ENCODE peak calls at places on chromosomes 11 and 22, in ten cellular contexts. Q, Y, V, E, A, I, T, D, B and O are unnamed samples. For H3K36me3, the result is how much of the 10 kb centered on the place peaks cover.

GRCh38 chr11:96760815-96761214 is 371.0 kb downstream of the JRKL start:
- DNase-seq in B (no peak), E (no peak), I (no peak), Q (no peak), D (no peak), T (no peak), Y (no peak), V (no peak), A (no peak), O (no peak)

GRCh38 chr22:46827781-46828180 is 65.3 kb downstream of the TBC1D22A start:
- DNase-seq in T (no peak), V (no peak), Q (no peak), A (no peak), B (no peak), I (no peak), Y (no peak), D (no peak), E (no peak), O (no peak)

GRCh38 chr11:121534131-121535093 is 81.6 kb upstream of the SORL1-AS1 start:
- DNase-seq in Y (no peak), Q (no peak), D (no peak), V (no peak), B (no peak), E (peak), T (no peak), I (peak), A (peak), O (no peak)

GRCh38 chr11:123725995-123726655 is 15.3 kb downstream of the ZNF202 start:
- DNase-seq in B (no peak), T (no peak), E (no peak), Y (no peak), D (no peak), I (no peak), V (no peak), Q (no peak), A (no peak), O (no peak)

GRCh38 chr22:49312601-49313000 is 515.1 kb downstream of the BRD1 start:
- DNase-seq in Y (no peak), A (no peak), B (no peak), D (no peak), Q (no peak), T (no peak), I (no peak), E (no peak), V (no peak), O (no peak)

GRCh38 chr22:36136475-36136874 is 24.1 kb downstream of the APOL3 start:
- DNase-seq in Q (no peak), E (no peak), T (no peak), B (peak), Y (peak), I (peak), V (no peak), D (no peak), A (no peak), O (no peak)

GRCh38 chr22:45757068-45757467 is 85.4 kb downstream of the ATXN10 start:
- DNase-seq in A (peak), Q (no peak), T (peak), I (peak), D (no peak), B (no peak), Y (no peak), E (peak), V (no peak), O (peak)

GRCh38 chr22:44357962-44358553 is 45.3 kb upstream of the SHISAL1 start:
- DNase-seq in E (no peak), V (no peak), T (no peak), A (peak), I (no peak), Y (no peak), D (no peak), Q (peak), B (no peak), O (no peak)

GRCh38 chr11:67630230-67630942 is 649 bp upstream of the NUDT8 start:
- DNase-seq in V (peak), Q (peak), D (peak), I (peak), B (peak), A (peak), T (peak), Y (peak), E (peak), O (peak)

GRCh38 chr11:119320593-119321524 is 3.9 kb upstream of the MCAM start:
- DNase-seq in V (no peak), Y (peak), B (no peak), Q (peak), E (peak), I (peak), T (peak), D (peak), A (peak), O (peak)

GRCh38 chr11:65384301-65384889 is 1.9 kb upstream of the SLC25A45 start:
- DNase-seq in T (no peak), Y (peak), E (peak), B (no peak), Q (no peak), A (no peak), D (no peak), V (no peak), I (peak), O (no peak)

GRCh38 chr11:64989416-64989815 is 7.4 kb downstream of the BATF2 start:
- DNase-seq in Q (no peak), T (no peak), V (no peak), I (no peak), Y (no peak), A (no peak), E (no peak), D (no peak), B (no peak), O (no peak)

GRCh38 chr11:19597876-19598275 is 114.8 kb upstream of the NAV2 start:
- DNase-seq in Y (peak), V (no peak), A (no peak), E (no peak), B (no peak), Q (no peak), D (no peak), T (no peak), I (no peak), O (no peak)

GRCh38 chr22:25492950-25493790 is 71.3 kb upstream of the GRK3 start:
- DNase-seq in T (no peak), Q (no peak), Y (no peak), V (no peak), B (no peak), E (peak), A (no peak), D (no peak), I (no peak), O (no peak)

GRCh38 chr22:50326225-50326958 is 420 bp downstream of the DENND6B start:
- DNase-seq in B (no peak), V (no peak), D (no peak), Q (peak), Y (no peak), T (no peak), I (no peak), E (no peak), A (no peak), O (no peak)

GRCh38 chr22:47281126-47282106 is 519.0 kb downstream of the TBC1D22A start:
- DNase-seq in T (no peak), I (no peak), E (no peak), B (no peak), A (no peak), V (no peak), Q (no peak), D (no peak), Y (no peak), O (no peak)

GRCh38 chr11:35593143-35593542 is 25.1 kb upstream of the FJX1 start:
- DNase-seq in I (peak), V (no peak), E (no peak), T (no peak), Y (peak), A (no peak), D (no peak), B (no peak), Q (no peak), O (no peak)

GRCh38 chr11:10455637-10456487 is 798 bp downstream of the AMPD3 start:
- DNase-seq in T (peak), V (peak), D (peak), E (peak), I (peak), A (no peak), B (no peak), Y (peak), Q (no peak), O (peak)

GRCh38 chr11:18498039-18498438 is 28.7 kb downstream of the TSG101 start:
- DNase-seq in V (no peak), B (no peak), Q (no peak), Y (no peak), I (no peak), E (no peak), T (no peak), A (no peak), D (no peak), O (no peak)
- H3K36me3 ChIP-seq in V (under half), B (half or more), Q (under half), Y (under half), I (half or more), E (under half), T (under half), A (under half), D (half or more), O (under half)

DNA sequence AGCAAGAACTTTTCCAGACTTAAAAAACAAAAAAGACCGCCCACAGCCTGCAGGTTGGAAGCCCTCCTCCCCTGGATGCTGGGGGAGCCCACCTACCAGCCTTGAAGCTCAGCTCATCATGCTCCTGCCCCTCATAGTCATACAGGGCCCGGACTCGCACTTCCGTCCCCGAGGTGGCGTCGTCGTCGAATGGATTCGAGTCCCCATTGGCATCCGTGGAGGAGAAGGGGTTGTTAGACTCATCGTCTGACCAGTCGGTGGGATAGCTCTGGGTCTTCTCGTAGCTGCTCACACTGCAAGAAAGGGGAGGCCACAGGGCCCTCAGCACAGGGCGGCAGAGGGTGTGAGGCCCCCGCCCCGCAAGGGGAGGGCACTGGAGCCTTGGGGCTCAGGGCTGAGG is 19.0 kb upstream of the ARFGAP3 start:
- DNase-seq in B (no peak), T (no peak), I (no peak), Y (no peak), Q (no peak), A (no peak), E (no peak), V (no peak), D (no peak), O (no peak)
- H3K36me3 ChIP-seq in B (half or more), T (half or more), I (half or more), Y (half or more), Q (under half), A (under half), E (under half), V (under half), D (half or more), O (under half)

DNA sequence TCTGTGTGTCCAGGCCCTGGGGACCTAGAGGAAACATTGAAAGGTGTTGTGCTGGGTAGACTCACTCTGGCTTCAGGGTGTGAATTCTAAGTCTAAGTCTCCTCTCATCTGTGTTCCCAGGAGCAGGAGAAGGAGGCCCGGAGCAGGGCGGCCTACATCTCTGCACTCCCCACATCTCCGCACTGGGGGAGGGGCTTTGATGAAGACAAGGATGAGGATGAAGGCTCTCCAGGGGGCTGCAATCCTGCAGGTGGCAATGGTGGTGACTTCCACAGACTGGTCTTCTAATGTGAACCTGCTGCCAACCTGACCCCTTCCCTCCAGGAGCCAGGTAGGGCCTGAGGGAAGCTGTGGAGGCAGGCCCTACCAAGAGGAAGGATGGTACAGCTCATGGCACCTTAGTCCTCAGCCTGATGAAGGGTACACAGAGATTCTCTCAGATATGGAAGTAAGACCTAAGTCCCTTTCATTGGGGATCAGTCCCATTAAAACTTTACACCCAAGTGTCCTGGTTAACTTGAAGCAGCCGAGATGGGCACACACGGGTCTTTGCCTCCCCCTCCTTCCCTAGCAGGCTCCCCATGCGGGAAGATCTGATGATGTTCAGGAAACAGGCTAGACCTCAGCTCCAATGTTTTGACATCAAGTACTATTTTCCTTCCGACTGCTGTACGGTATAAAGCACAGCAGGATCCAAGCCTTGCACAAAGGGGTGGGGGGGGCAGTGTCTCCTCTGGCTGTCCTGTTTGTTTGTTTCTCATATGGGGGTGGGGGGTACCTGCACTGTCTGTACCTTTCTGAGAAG is 25.0 kb downstream of the USP35 start:
- DNase-seq in B (no peak), E (no peak), Y (no peak), A (no peak), T (no peak), V (no peak), D (peak), Q (no peak), I (no peak), O (no peak)
- H3K36me3 ChIP-seq in B (under half), E (under half), Y (under half), A (under half), T (under half), V (under half), D (half or more), Q (under half), I (half or more), O (under half)

GRCh38 chr11:2977113-2977512 is 15.0 kb downstream of the NAP1L4 start:
- DNase-seq in V (no peak), A (no peak), B (no peak), Y (no peak), E (no peak), I (no peak), D (no peak), T (no peak), Q (no peak), O (no peak)

GRCh38 chr11:2976289-2977063 is 15.7 kb downstream of the NAP1L4 start:
- DNase-seq in V (no peak), A (no peak), I (no peak), T (no peak), Y (no peak), Q (no peak), E (no peak), B (no peak), D (no peak), O (no peak)

GRCh38 chr11:2975594-2975993 is 16.5 kb downstream of the NAP1L4 start:
- DNase-seq in Q (no peak), B (no peak), T (peak), A (no peak), V (peak), I (peak), D (no peak), Y (no peak), E (peak), O (no peak)

GRCh38 chr11:2968501-2968900 is 23.6 kb downstream of the NAP1L4 start:
- DNase-seq in A (no peak), D (no peak), B (no peak), V (no peak), Q (no peak), T (no peak), Y (no peak), E (no peak), I (no peak), O (no peak)

GRCh38 chr11:2974272-2974671 is 17.9 kb downstream of the NAP1L4 start:
- DNase-seq in A (no peak), T (no peak), Q (no peak), I (no peak), E (no peak), B (no peak), V (no peak), D (no peak), Y (no peak), O (no peak)
- H3K36me3 ChIP-seq in A (under half), T (half or more), Q (under half), I (half or more), E (under half), B (half or more), V (half or more), D (half or more), Y (half or more), O (under half)

GRCh38 chr11:7484645-7485044 is 661 bp upstream of the OLFML1 start:
- DNase-seq in D (no peak), A (no peak), V (no peak), E (no peak), Q (no peak), Y (no peak), B (no peak), I (no peak), T (no peak), O (peak)

GRCh38 chr11:7485136-7485853 is at the start of gene OLFML1:
- DNase-seq in B (no peak), T (peak), V (no peak), Y (no peak), A (peak), Q (no peak), D (no peak), E (peak), I (peak), O (no peak)

GRCh38 chr11:7486731-7487130 is 1.4 kb downstream of the OLFML1 start:
- DNase-seq in B (no peak), E (no peak), V (no peak), A (peak), I (peak), Y (no peak), D (no peak), Q (no peak), T (peak), O (no peak)

GRCh38 chr11:7487360-7487759 is 2.1 kb downstream of the OLFML1 start:
- DNase-seq in V (no peak), D (no peak), I (no peak), T (no peak), Y (no peak), E (no peak), B (no peak), A (no peak), Q (no peak), O (no peak)

GRCh38 chr11:7485854-7486425 is 634 bp downstream of the OLFML1 start:
- DNase-seq in B (no peak), I (no peak), E (no peak), T (no peak), V (no peak), A (no peak), D (no peak), Q (no peak), Y (no peak), O (no peak)
- H3K36me3 ChIP-seq in B (under half), I (under half), E (under half), T (under half), V (under half), A (under half), D (under half), Q (under half), Y (under half), O (under half)

GRCh38 chr22:23791737-23792645 is 5.2 kb downstream of the SMARCB1 start:
- DNase-seq in T (no peak), D (no peak), B (no peak), I (no peak), Y (no peak), A (no peak), V (no peak), E (no peak), Q (no peak), O (no peak)
- H3K36me3 ChIP-seq in T (under half), D (half or more), B (under half), I (under half), Y (half or more), A (under half), V (under half), E (under half), Q (under half), O (under half)

GRCh38 chr11:116868066-116868465 is 30.6 kb upstream of the APOA1 start:
- DNase-seq in T (no peak), B (no peak), I (no peak), V (no peak), Y (no peak), A (no peak), E (no peak), Q (no peak), D (no peak), O (no peak)
- H3K36me3 ChIP-seq in T (under half), B (under half), I (half or more), V (under half), Y (under half), A (under half), E (under half), Q (under half), D (half or more), O (under half)